ENCODE peak calls at places on chromosomes 5 and 9, in ten cellular contexts. D is tibial artery, P is DND-41, A is psoas muscle, E is progenitor cell of endocrine pancreas, Q is GM12865, X is epithelial cell of proximal tubule, H is A549, L is heart left ventricle, S is cardiac fibroblast. N is an unnamed sample.

GRCh38 chr9:98775831-98776441 is 20.4 kb downstream of the ANKS6 start:
- DNase-seq in D (no peak), P (peak), A (no peak), E (peak), Q (peak), X (no peak), H (peak), L (no peak), S (peak), N (no peak)

GRCh38 chr5:73901045-73901444 is 275.0 kb downstream of the ARHGEF28 start:
- DNase-seq in D (no peak), P (no peak), A (peak), E (no peak), Q (no peak), X (no peak), H (peak), L (peak), S (peak), N (peak)

GRCh38 chr9:115883467-115884329 is 269.9 kb upstream of the PAPPA start:
- DNase-seq in D (no peak), P (no peak), A (no peak), E (peak), Q (peak), X (no peak), H (peak), L (peak), S (peak), N (no peak)

GRCh38 chr5:39199335-39199734 is 20.0 kb downstream of the FYB1 start:
- DNase-seq in D (no peak), P (no peak), A (no peak), E (no peak), Q (no peak), X (no peak), H (no peak), L (no peak), S (no peak), N (no peak)

GRCh38 chr5:151708126-151708525 is 21.4 kb upstream of the SPARC start:
- DNase-seq in D (no peak), P (no peak), A (no peak), E (no peak), Q (no peak), X (no peak), H (no peak), L (no peak), S (no peak), N (peak)

GRCh38 chr9:75454043-75454442 is 365.7 kb downstream of the OSTF1 start:
- DNase-seq in D (no peak), P (no peak), A (no peak), E (no peak), Q (no peak), X (no peak), H (no peak), L (no peak), S (no peak), N (no peak)

GRCh38 chr5:145939532-145940065 is 3.2 kb downstream of the SH3RF2 start:
- DNase-seq in D (no peak), P (no peak), A (no peak), E (no peak), Q (no peak), X (no peak), H (no peak), L (no peak), S (no peak), N (no peak)

GRCh38 chr5:94375801-94376200 is 242.6 kb downstream of the KIAA0825 start:
- DNase-seq in D (no peak), P (no peak), A (no peak), E (no peak), Q (no peak), X (no peak), H (no peak), L (no peak), S (peak), N (no peak)

GRCh38 chr9:74284596-74284995 is 212.5 kb upstream of the RORB start:
- DNase-seq in D (no peak), P (no peak), A (no peak), E (no peak), Q (no peak), X (no peak), H (no peak), L (no peak), S (no peak), N (no peak)

GRCh38 chr5:59760798-59761348 is 132.7 kb downstream of the PDE4D start:
- DNase-seq in D (no peak), P (no peak), A (no peak), E (no peak), Q (peak), X (no peak), H (no peak), L (no peak), S (peak), N (no peak)

GRCh38 chr5:17951392-17952169 is 317.3 kb downstream of the TAF11L14 start:
- DNase-seq in D (no peak), P (no peak), A (no peak), E (no peak), Q (peak), X (no peak), H (peak), L (no peak), S (no peak), N (no peak)

GRCh38 chr5:178383301-178383918 is 150.8 kb upstream of the PHYKPL start:
- DNase-seq in D (no peak), P (no peak), A (no peak), E (no peak), Q (no peak), X (no peak), H (no peak), L (no peak), S (no peak), N (no peak)

GRCh38 chr5:136309932-136310598 is 55.3 kb downstream of the TRPC7 start:
- DNase-seq in D (no peak), P (no peak), A (no peak), E (no peak), Q (peak), X (no peak), H (no peak), L (no peak), S (no peak), N (no peak)

GRCh38 chr5:141007791-141008190 is 41.5 kb downstream of the PCDHAC2 start:
- DNase-seq in D (no peak), P (no peak), A (no peak), E (no peak), Q (no peak), X (no peak), H (no peak), L (no peak), S (no peak), N (no peak)

GRCh38 chr5:1950096-1950707 is 67.5 kb upstream of the IRX4 start:
- DNase-seq in D (no peak), P (no peak), A (no peak), E (no peak), Q (no peak), X (no peak), H (no peak), L (no peak), S (no peak), N (no peak)

GRCh38 chr5:54703568-54704255 is 186.2 kb downstream of the SNX18 start:
- DNase-seq in D (no peak), P (no peak), A (no peak), E (no peak), Q (no peak), X (no peak), H (no peak), L (no peak), S (no peak), N (no peak)

GRCh38 chr5:137753227-137753985 is 757 bp downstream of the HNRNPA0 start:
- DNase-seq in D (peak), P (peak), A (peak), E (peak), Q (peak), X (no peak), H (no peak), L (peak), S (no peak), N (peak)

GRCh38 chr9:135976944-135977343 is 15.8 kb upstream of the UBAC1 start:
- DNase-seq in D (no peak), P (no peak), A (no peak), E (no peak), Q (no peak), X (no peak), H (no peak), L (no peak), S (no peak), N (no peak)

GRCh38 chr5:143695244-143695885 is 116.6 kb upstream of the HMHB1 start:
- DNase-seq in D (no peak), P (no peak), A (no peak), E (no peak), Q (no peak), X (no peak), H (no peak), L (no peak), S (no peak), N (no peak)

GRCh38 chr5:60177596-60177995 is 284.1 kb upstream of the PDE4D start:
- DNase-seq in D (no peak), P (no peak), A (no peak), E (no peak), Q (no peak), X (no peak), H (no peak), L (no peak), S (no peak), N (no peak)

GRCh38 chr9:108273988-108274387 is 581.8 kb downstream of the ACTL7B start:
- DNase-seq in D (no peak), P (no peak), A (no peak), E (no peak), Q (no peak), X (no peak), H (no peak), L (no peak), S (peak), N (no peak)

GRCh38 chr9:136947955-136948510 is 3.0 kb downstream of the C8G start:
- DNase-seq in D (no peak), P (no peak), A (peak), E (no peak), Q (peak), X (no peak), H (peak), L (peak), S (peak), N (no peak)

DNA sequence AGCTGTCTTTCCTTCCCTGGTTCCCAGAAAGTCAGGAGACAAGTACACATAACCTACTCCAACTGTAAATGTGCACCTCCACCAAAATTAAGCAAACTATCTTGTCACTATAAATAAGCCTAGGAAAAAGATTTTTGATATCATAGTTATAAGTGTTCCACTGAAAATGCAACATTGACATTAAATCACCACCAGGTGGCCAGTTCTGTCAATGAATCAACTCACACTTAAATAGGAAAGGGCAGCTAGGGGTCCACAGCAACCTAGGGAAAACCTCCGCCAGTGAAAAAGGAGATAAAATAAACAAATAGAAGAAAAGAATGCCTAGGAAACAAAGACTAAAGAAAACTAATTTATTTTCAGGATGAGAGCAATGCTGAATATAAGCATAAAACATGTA is 243.0 kb upstream of the PTPRD start:
- DNase-seq in D (no peak), P (no peak), A (no peak), E (no peak), Q (no peak), X (no peak), H (no peak), L (no peak), S (peak), N (no peak)
- TF ChIP-seq CTCF in D (no peak), P (peak), A (no peak), E (peak), Q (no peak), X (peak), H (no peak), L (no peak), S (peak), N (no peak)

GRCh38 chr5:61489574-61489973 is 157.5 kb downstream of the ZSWIM6 start:
- DNase-seq in D (no peak), P (no peak), A (no peak), E (no peak), Q (no peak), X (no peak), H (no peak), L (no peak), S (no peak), N (no peak)

GRCh38 chr5:61498121-61498520 is 166.1 kb downstream of the ZSWIM6 start:
- DNase-seq in D (no peak), P (no peak), A (no peak), E (no peak), Q (no peak), X (no peak), H (no peak), L (no peak), S (no peak), N (no peak)

GRCh38 chr5:61496406-61497307 is 164.6 kb downstream of the ZSWIM6 start:
- DNase-seq in D (no peak), P (no peak), A (no peak), E (no peak), Q (no peak), X (no peak), H (no peak), L (no peak), S (peak), N (no peak)

DNA sequence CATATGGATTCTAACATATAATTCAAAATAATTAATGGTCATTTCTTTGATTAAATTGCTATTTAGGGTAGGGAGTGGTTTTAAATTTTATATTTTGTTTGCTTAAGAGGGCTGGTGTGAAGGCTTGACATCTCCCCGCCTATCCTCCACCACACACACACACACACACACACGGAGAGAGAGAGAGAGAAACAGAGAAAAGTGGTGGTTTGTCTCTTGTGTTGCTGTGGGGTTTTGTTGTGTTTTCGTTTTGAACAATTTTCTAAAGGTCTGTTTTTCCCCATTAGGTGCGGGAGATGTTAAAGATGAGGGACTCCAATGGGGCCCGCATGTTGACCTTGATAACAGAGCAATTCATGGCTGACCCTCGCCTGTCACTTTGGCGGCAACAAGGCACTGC is 161.9 kb downstream of the ZSWIM6 start:
- DNase-seq in D (no peak), P (no peak), A (no peak), E (no peak), Q (peak), X (no peak), H (no peak), L (no peak), S (no peak), N (no peak)
- TF ChIP-seq CTCF in D (no peak), P (no peak), A (no peak), E (no peak), Q (no peak), X (no peak), H (no peak), L (no peak), S (no peak), N (no peak)

GRCh38 chr5:124289122-124289521 is 457.3 kb downstream of the ZNF608 start:
- DNase-seq in D (peak), P (no peak), A (no peak), E (no peak), Q (no peak), X (no peak), H (no peak), L (peak), S (peak), N (peak)

GRCh38 chr5:124285071-124285470 is 461.4 kb downstream of the ZNF608 start:
- DNase-seq in D (no peak), P (no peak), A (no peak), E (no peak), Q (no peak), X (no peak), H (no peak), L (no peak), S (no peak), N (no peak)

GRCh38 chr5:124285733-124286132 is 460.7 kb downstream of the ZNF608 start:
- DNase-seq in D (no peak), P (no peak), A (no peak), E (no peak), Q (no peak), X (no peak), H (no peak), L (no peak), S (no peak), N (no peak)

GRCh38 chr5:124287813-124288212 is 458.6 kb downstream of the ZNF608 start:
- DNase-seq in D (no peak), P (no peak), A (no peak), E (no peak), Q (no peak), X (no peak), H (no peak), L (no peak), S (no peak), N (no peak)

GRCh38 chr5:124289641-124290201 is 456.7 kb downstream of the ZNF608 start:
- DNase-seq in D (no peak), P (peak), A (no peak), E (no peak), Q (peak), X (no peak), H (no peak), L (no peak), S (peak), N (no peak)
- TF ChIP-seq CTCF in D (no peak), P (peak), A (no peak), E (peak), Q (no peak), X (peak), H (no peak), L (no peak), S (no peak), N (no peak)

DNA sequence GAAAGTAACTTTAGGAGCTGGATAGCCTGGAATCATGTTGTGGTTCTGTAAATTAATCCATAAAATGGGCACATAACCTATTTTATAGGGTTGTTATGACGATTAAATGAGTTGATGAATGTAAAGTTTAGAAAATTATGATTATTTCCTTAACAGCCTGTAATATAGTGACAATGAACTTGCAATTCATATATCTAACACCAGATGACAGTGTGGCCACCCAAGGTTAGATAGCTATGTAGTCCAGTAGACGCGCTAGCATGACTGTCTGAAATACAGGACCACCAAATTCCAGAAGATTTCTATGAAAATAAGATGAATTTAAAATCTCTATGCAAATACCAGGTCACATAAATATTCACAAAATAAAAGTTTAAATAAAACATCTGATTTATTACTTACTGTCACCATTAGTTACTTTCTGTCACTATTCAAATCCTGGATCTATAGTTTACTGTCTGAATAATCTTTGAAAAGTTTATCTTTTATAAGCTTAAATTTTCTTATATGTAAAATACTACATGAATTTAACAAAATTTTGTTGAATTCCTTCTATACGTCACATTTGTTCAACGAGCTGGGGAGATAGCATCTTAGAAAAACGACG is 26.1 kb upstream of the MACIR start:
- DNase-seq in D (no peak), P (no peak), A (no peak), E (no peak), Q (peak), X (no peak), H (peak), L (no peak), S (peak), N (no peak)
- TF ChIP-seq CTCF in D (peak), P (peak), A (peak), E (peak), Q (peak), X (peak), H (peak), L (peak), S (peak), N (peak)

GRCh38 chr5:150122158-150122510 is 33.5 kb downstream of the PDGFRB start:
- DNase-seq in D (peak), P (no peak), A (no peak), E (no peak), Q (peak), X (no peak), H (peak), L (no peak), S (no peak), N (no peak)
- TF ChIP-seq CTCF in D (no peak), P (peak), A (no peak), E (peak), Q (peak), X (peak), H (peak), L (no peak), S (peak), N (no peak)

GRCh38 chr9:133463234-133463863 is 3.6 kb downstream of the CACFD1 start:
- DNase-seq in D (no peak), P (no peak), A (no peak), E (no peak), Q (no peak), X (no peak), H (peak), L (no peak), S (no peak), N (no peak)
- TF ChIP-seq CTCF in D (no peak), P (no peak), A (no peak), E (no peak), Q (no peak), X (peak), H (peak), L (no peak), S (no peak), N (no peak)

GRCh38 chr5:51131266-51131665 is 252.0 kb upstream of the ISL1 start:
- DNase-seq in D (no peak), P (no peak), A (no peak), E (no peak), Q (no peak), X (no peak), H (no peak), L (no peak), S (no peak), N (no peak)
- TF ChIP-seq CTCF in D (no peak), P (no peak), A (no peak), E (no peak), Q (no peak), X (no peak), H (no peak), L (no peak), S (no peak), N (no peak)

N was measured in adrenal gland.